ENCODE peak calls at places on chromosomes 3 and 15, in seven cellular contexts. N is NT2/D1, T is B cell, X is H54, Q is sigmoid colon, A is left lung, D is NCI-H2029. J is an unnamed sample.

GRCh38 chr15:71691700-71692417 is 118.5 kb upstream of the NR2E3 start:
- DNase-seq in N (no peak), T (no peak), X (no peak), Q (no peak), A (no peak), D (no peak), J (no peak)

GRCh38 chr3:136050250-136050649 is 84.7 kb downstream of the PPP2R3A start:
- DNase-seq in N (no peak), T (no peak), X (no peak), Q (no peak), A (no peak), D (no peak), J (no peak)

GRCh38 chr3:108006901-108007331 is 83.9 kb downstream of the CD47 start:
- DNase-seq in N (no peak), T (no peak), X (no peak), Q (no peak), A (no peak), D (no peak), J (no peak)

GRCh38 chr3:89950772-89951171 is 843.4 kb downstream of the EPHA3 start:
- DNase-seq in N (no peak), T (no peak), X (no peak), Q (no peak), A (no peak), D (no peak), J (no peak)

GRCh38 chr15:91228890-91229289 is 128.8 kb downstream of the SV2B start:
- DNase-seq in N (no peak), T (no peak), X (no peak), Q (no peak), A (no peak), D (no peak), J (no peak)

GRCh38 chr15:67915374-67916050 is 75.7 kb upstream of the RNU6-1 start:
- DNase-seq in N (no peak), T (no peak), X (no peak), Q (peak), A (peak), D (peak), J (no peak)

GRCh38 chr3:73448761-73449290 is 175.9 kb downstream of the PDZRN3 start:
- DNase-seq in N (no peak), T (no peak), X (no peak), Q (no peak), A (no peak), D (no peak), J (no peak)

GRCh38 chr3:9316881-9317341 is 45.9 kb upstream of the THUMPD3 start:
- DNase-seq in N (peak), T (no peak), X (peak), Q (peak), A (no peak), D (no peak), J (peak)

GRCh38 chr15:76253851-76254440 is 57.3 kb downstream of the ETFA start:
- DNase-seq in N (peak), T (no peak), X (no peak), Q (no peak), A (no peak), D (no peak), J (no peak)

GRCh38 chr3:183884097-183884436 is 613 bp downstream of the PARL start:
- DNase-seq in N (no peak), T (no peak), X (no peak), Q (no peak), A (no peak), D (no peak), J (no peak)

GRCh38 chr3:45123030-45123429 is 23.1 kb downstream of the CDCP1 start:
- DNase-seq in N (no peak), T (no peak), X (no peak), Q (no peak), A (no peak), D (no peak), J (no peak)

GRCh38 chr3:185646382-185647133 is 60.5 kb downstream of the SENP2 start:
- DNase-seq in N (no peak), T (peak), X (no peak), Q (peak), A (no peak), D (no peak), J (no peak)

GRCh38 chr15:72685925-72686794 is at the start of the genes BBS4 and HIGD2B:
- DNase-seq in N (peak), T (peak), X (peak), Q (peak), A (peak), D (no peak), J (peak)

GRCh38 chr3:183991403-183991802 is 26.3 kb downstream of the ABCC5 start:
- DNase-seq in N (no peak), T (no peak), X (no peak), Q (no peak), A (no peak), D (no peak), J (no peak)

GRCh38 chr15:60000824-60001641 is 3.1 kb upstream of the FOXB1 start:
- DNase-seq in N (no peak), T (no peak), X (no peak), Q (no peak), A (no peak), D (no peak), J (no peak)

GRCh38 chr3:23052230-23053019 is 150.7 kb upstream of the UBE2E2 start:
- DNase-seq in N (peak), T (no peak), X (no peak), Q (no peak), A (no peak), D (no peak), J (no peak)

GRCh38 chr15:40002295-40002694 is 36.7 kb downstream of the SRP14 start:
- DNase-seq in N (no peak), T (no peak), X (no peak), Q (no peak), A (no peak), D (no peak), J (no peak)

GRCh38 chr15:28977377-28978010 is 91.7 kb downstream of the APBA2 start:
- DNase-seq in N (no peak), T (no peak), X (peak), Q (no peak), A (no peak), D (no peak), J (no peak)

GRCh38 chr3:126100216-126100615 is 16.3 kb upstream of the SLC41A3 start:
- DNase-seq in N (no peak), T (no peak), X (no peak), Q (peak), A (no peak), D (no peak), J (no peak)

GRCh38 chr3:8470801-8471200 is 30.8 kb upstream of the LMCD1 start:
- DNase-seq in N (no peak), T (no peak), X (no peak), Q (no peak), A (no peak), D (no peak), J (no peak)

GRCh38 chr3:60573494-60573893 is 677.8 kb downstream of the FHIT start:
- DNase-seq in N (no peak), T (no peak), X (peak), Q (no peak), A (no peak), D (no peak), J (no peak)

J was measured in iPS DF 6.9.